ENCODE peak calls at places on chromosomes 11 and 22, in four cellular contexts. N is activated T-cell treated with anti-CD3 and anti-CD28 coated beads for 1 hour, V is EL, O is NCI-H1417. E is an unnamed sample.

GRCh38 chr22:38900677-38901076 is 28.7 kb upstream of the CBX6 start:
- DNase-seq in O (no peak), V (no peak), N (no peak), E (no peak)

GRCh38 chr22:38724926-38725571 is 19.3 kb downstream of the GTPBP1 start:
- DNase-seq in N (no peak), O (no peak), V (peak; percentile 44), E (no peak)

GRCh38 chr22:20268289-20268349 is at the start of gene RTN4R:
- DNase-seq in O (no peak), N (no peak), V (no peak), E (no peak)

GRCh38 chr11:69530278-69531070 is 49.0 kb downstream of the LINC01488 start:
- DNase-seq in N (no peak), V (no peak), O (no peak), E (no peak)

GRCh38 chr22:45319319-45319675 is 9.6 kb downstream of the FAM118A start:
- DNase-seq in O (no peak), N (no peak), V (peak; percentile 16), E (no peak)

GRCh38 chr22:23233084-23233501 is 52.8 kb downstream of the BCR start:
- DNase-seq in N (no peak), O (no peak), V (peak; percentile 46), E (no peak)

GRCh38 chr11:10322830-10323792 is 18.2 kb downstream of the ADM start:
- DNase-seq in V (peak; percentile 91), O (peak; percentile 30), N (no peak), E (peak; percentile 53)

GRCh38 chr11:119421941-119422504 is 949 bp downstream of the THY1 start:
- DNase-seq in O (peak; percentile 35), V (peak; percentile 43), N (no peak), E (peak; percentile 68)

GRCh38 chr11:34492806-34493414 is 20.7 kb downstream of the ELF5 start:
- DNase-seq in V (peak; percentile 63), N (peak; percentile 19), O (peak; percentile 44), E (peak; percentile 88)

GRCh38 chr22:50621491-50621880 is 6.5 kb downstream of the ARSA start:
- DNase-seq in V (no peak), O (no peak), N (no peak), E (no peak)

GRCh38 chr11:94563176-94563847 is 3.9 kb upstream of the PIWIL4 start:
- DNase-seq in V (peak; percentile 71), O (no peak), N (no peak), E (peak; percentile 27)

GRCh38 chr22:25548866-25549464 is 15.5 kb upstream of the GRK3 start:
- DNase-seq in O (no peak), V (no peak), N (no peak), E (no peak)

GRCh38 chr11:86243377-86243776 is 1.2 kb upstream of the EED start:
- DNase-seq in N (no peak), V (no peak), O (no peak), E (no peak)

GRCh38 chr11:64848779-64849599 is 4.5 kb upstream of the CDC42BPG start:
- DNase-seq in O (peak; percentile 57), N (no peak), V (no peak), E (peak; percentile 57)

GRCh38 chr11:2728128-2728662 is 28.4 kb upstream of the KCNQ1OT1 start:
- DNase-seq in N (no peak), V (no peak), O (no peak), E (no peak)